ENCODE peak calls at places on chromosomes 1 and 21, in eight cellular contexts. B is naive thymus-derived CD8-positive, alpha-beta T cell; I is activated naive CD4-positive, alpha-beta T cell; N is NB4; E is AG04450; L is HT1080; O is psoas muscle; F is tibial artery. J is an unnamed sample.

GRCh38 chr21:42704861-42705260 is 51.4 kb downstream of the PDE9A start:
- DNase-seq in L (no peak), B (no peak), I (no peak), O (no peak), N (no peak), E (no peak), F (no peak), J (no peak)

GRCh38 chr1:214514032-214514818 is 37.2 kb downstream of the PTPN14 start:
- DNase-seq in O (no peak), I (no peak), E (no peak), N (peak; percentile 39), B (no peak), L (peak; percentile 25), F (no peak), J (no peak)

GRCh38 chr1:227777156-227777555 is 38.3 kb upstream of the PRSS38 start:
- DNase-seq in B (no peak), O (peak; percentile 43), I (no peak), F (peak; percentile 9), E (no peak), L (no peak), N (no peak), J (no peak)

GRCh38 chr1:174700775-174701174 is 253.0 kb downstream of the GPR52 start:
- DNase-seq in B (no peak), E (no peak), I (no peak), N (no peak), F (no peak), O (no peak), L (no peak), J (no peak)

GRCh38 chr1:14663773-14664172 is 65.3 kb downstream of the KAZN start:
- DNase-seq in F (no peak), E (no peak), B (no peak), I (no peak), O (no peak), N (no peak), L (no peak), J (no peak)

GRCh38 chr1:168531605-168532345 is 12.0 kb downstream of the XCL2 start:
- DNase-seq in B (no peak), O (no peak), E (no peak), F (no peak), I (no peak), L (no peak), N (no peak), J (no peak)

GRCh38 chr1:12480748-12481362 is 137.2 kb downstream of the DHRS3 start:
- DNase-seq in B (no peak), F (no peak), N (peak; percentile 77), I (no peak), L (peak; percentile 98), E (peak; percentile 71), O (no peak), J (no peak)

GRCh38 chr1:24111264-24111997 is 504 bp downstream of the MYOM3 start:
- DNase-seq in O (peak; percentile 78), L (no peak), N (no peak), B (no peak), I (no peak), E (no peak), F (peak; percentile 83), J (no peak)

GRCh38 chr1:196677781-196678509 is 26.1 kb downstream of the CFH start:
- DNase-seq in O (no peak), E (no peak), B (no peak), L (no peak), N (no peak), F (no peak), I (no peak), J (no peak)

GRCh38 chr1:73800376-73800775 is 397.6 kb downstream of the LRRIQ3 start:
- DNase-seq in F (no peak), E (no peak), B (no peak), O (no peak), N (no peak), L (peak; percentile 71), I (no peak), J (no peak)

GRCh38 chr1:42122408-42122807 is 30.8 kb upstream of the GUCA2B start:
- DNase-seq in B (no peak), O (no peak), F (no peak), E (no peak), N (no peak), I (no peak), L (no peak), J (no peak)

GRCh38 chr1:31764307-31765040 is at the start of gene ADGRB2:
- DNase-seq in N (peak; percentile 34), I (peak; percentile 13), E (no peak), O (peak; percentile 48), L (no peak), B (peak; percentile 54), F (no peak), J (no peak)

GRCh38 chr1:25018878-25019277 is 88.8 kb upstream of the RUNX3 start:
- DNase-seq in I (no peak), O (no peak), E (no peak), F (no peak), B (no peak), L (no peak), N (no peak), J (no peak)

GRCh38 chr1:210315529-210315928 is 13.2 kb upstream of the HHAT start:
- DNase-seq in L (no peak), E (no peak), O (no peak), N (no peak), B (no peak), F (no peak), I (no peak), J (no peak)

GRCh38 chr1:155296660-155297059 is 4.6 kb downstream of the PKLR start:
- DNase-seq in I (no peak), N (no peak), L (no peak), B (no peak), O (no peak), E (no peak), F (no peak), J (no peak)

GRCh38 chr1:2448098-2448445 is 28.0 kb upstream of the PLCH2 start:
- DNase-seq in O (no peak), L (no peak), B (no peak), I (no peak), N (peak; percentile 61), E (no peak), F (no peak), J (no peak)

GRCh38 chr1:29532285-29532684 is 296.0 kb downstream of the PTPRU start:
- DNase-seq in E (no peak), L (no peak), B (no peak), N (no peak), F (peak; percentile 27), I (no peak), O (no peak), J (no peak)

GRCh38 chr1:67683306-67683705 is 1.7 kb upstream of the GADD45A start:
- DNase-seq in F (no peak), B (no peak), I (no peak), N (peak; percentile 28), O (no peak), E (no peak), L (peak; percentile 70), J (no peak)

GRCh38 chr1:156602557-156602993 is 1.3 kb upstream of the GPATCH4 start:
- DNase-seq in O (no peak), B (no peak), N (peak; percentile 52), F (no peak), I (no peak), E (no peak), L (no peak), J (no peak)

GRCh38 chr1:84758968-84759491 is 68.8 kb upstream of the SSX2IP start:
- DNase-seq in F (peak; percentile 69), B (no peak), E (no peak), I (no peak), N (no peak), O (no peak), L (no peak), J (peak; percentile 78)

GRCh38 chr1:55235722-55236121 is 20.6 kb upstream of the USP24 start:
- DNase-seq in F (no peak), N (no peak), I (no peak), L (peak; percentile 82), O (no peak), E (peak; percentile 29), B (no peak), J (no peak)

GRCh38 chr1:58089898-58090535 is 456.5 kb downstream of the OMA1 start:
- DNase-seq in O (no peak), F (no peak), I (no peak), N (no peak), L (no peak), E (no peak), B (no peak), J (no peak)

GRCh38 chr1:33181038-33181861 is 593 bp downstream of the TRIM62 start:
- DNase-seq in L (peak; percentile 47), I (peak; percentile 33), B (peak; percentile 34), N (peak; percentile 61), O (peak; percentile 73), F (peak; percentile 83), E (no peak), J (no peak)

GRCh38 chr1:155466996-155467395 is 95.6 kb downstream of the ASH1L start:
- DNase-seq in F (no peak), B (no peak), E (peak; percentile 59), O (no peak), L (peak; percentile 71), I (no peak), N (no peak), J (no peak)

GRCh38 chr21:39527664-39528381 is 76.1 kb downstream of the SH3BGR start:
- DNase-seq in I (no peak), F (no peak), L (no peak), B (no peak), O (no peak), E (no peak), N (no peak), J (no peak)

GRCh38 chr1:156874572-156874971 is 13.9 kb downstream of the NTRK1 start:
- DNase-seq in F (no peak), I (no peak), B (no peak), E (no peak), N (no peak), O (peak; percentile 20), L (no peak), J (no peak)

GRCh38 chr21:44887807-44888580 is 14.5 kb upstream of the PTTG1IP start:
- DNase-seq in F (no peak), N (no peak), E (no peak), L (no peak), I (no peak), O (peak; percentile 34), B (no peak), J (no peak)

GRCh38 chr1:17861685-17862084 is 106.6 kb downstream of the ACTL8 start:
- DNase-seq in I (no peak), F (no peak), E (no peak), O (no peak), N (peak; percentile 43), L (peak; percentile 50), B (no peak), J (no peak)

GRCh38 chr1:198918920-198919319 is 280.1 kb downstream of the PTPRC start:
- DNase-seq in L (no peak), I (no peak), F (no peak), E (no peak), B (no peak), O (no peak), N (no peak), J (no peak)

GRCh38 chr1:202154766-202155477 is 5.5 kb downstream of the PTPN7 start:
- DNase-seq in F (no peak), I (peak; percentile 22), L (peak; percentile 40), N (peak; percentile 66), E (peak; percentile 32), B (peak; percentile 38), O (no peak), J (no peak)

GRCh38 chr1:54407957-54408700 is 1.9 kb upstream of the SSBP3 start:
- DNase-seq in L (peak; percentile 88), I (no peak), N (peak; percentile 85), B (no peak), O (peak; percentile 58), F (no peak), E (peak; percentile 47), J (no peak)

GRCh38 chr1:199449681-199450080 is 577.8 kb upstream of the NR5A2 start:
- DNase-seq in E (no peak), B (no peak), L (no peak), N (no peak), I (no peak), O (no peak), F (no peak), J (no peak)

GRCh38 chr1:228897901-228898300 is 162.6 kb downstream of the RHOU start:
- DNase-seq in I (no peak), B (no peak), O (no peak), N (no peak), L (no peak), F (no peak), E (no peak), J (no peak)

GRCh38 chr1:230713915-230714764 is at the start of gene AGT:
- DNase-seq in E (peak; percentile 74), I (no peak), B (no peak), L (peak; percentile 74), F (peak; percentile 86), O (peak; percentile 93), N (peak; percentile 9), J (peak; percentile 94)

J was measured in cerebellar nuclear complex.